ENCODE peak calls at places on chromosomes 4 and X, in five cellular contexts. M, E, R, X and F are unnamed samples.

GRCh38 chr4:114924311-114924710 is 189.1 kb downstream of the NDST4 start:
- DNase-seq in E (no peak), M (no peak), R (no peak), X (no peak), F (no peak)

GRCh38 chr4:87521757-87522374 is 7.3 kb downstream of the SPARCL1 start:
- DNase-seq in M (no peak), X (no peak), R (peak; percentile 21), E (peak; percentile 48), F (no peak)

GRCh38 chr4:41757521-41758156 is 9.1 kb upstream of the PHOX2B start:
- DNase-seq in E (peak; percentile 6), M (no peak), X (no peak), R (no peak), F (no peak)

GRCh38 chrX:42276982-42277690 is 353.8 kb upstream of the CASK start:
- DNase-seq in X (no peak), E (no peak), R (no peak), M (no peak), F (no peak)

GRCh38 chr4:17811078-17811603 is 362 bp downstream of the NCAPG start:
- DNase-seq in E (no peak), X (no peak), M (peak; percentile 15), R (no peak), F (peak; percentile 19)

GRCh38 chr4:45741897-45742296 is 382.0 kb downstream of the GABRG1 start:
- DNase-seq in R (no peak), M (no peak), X (no peak), E (peak; percentile 0), F (no peak)

GRCh38 chrX:72137846-72138455 is 6.2 kb upstream of the RTL5 start:
- DNase-seq in R (peak; percentile 91), E (no peak), M (no peak), X (no peak), F (no peak)

GRCh38 chrX:54043084-54043483 is 1.2 kb downstream of the PHF8 start:
- DNase-seq in R (no peak), X (no peak), M (no peak), E (no peak), F (no peak)

GRCh38 chr4:93203708-93204107 is 624.8 kb upstream of the ATOH1 start:
- DNase-seq in M (no peak), X (no peak), R (no peak), E (peak; percentile 2), F (no peak)

GRCh38 chrX:140157611-140158010 is 192.3 kb upstream of the CXorf66 start:
- DNase-seq in X (no peak), R (no peak), E (peak; percentile 53), M (no peak), F (no peak)

GRCh38 chr4:13207224-13207623 is 276.9 kb downstream of the RAB28 start:
- DNase-seq in E (no peak), X (no peak), M (no peak), R (no peak), F (no peak)

GRCh38 chr4:54063224-54063623 is 1.2 kb downstream of the CHIC2 start:
- DNase-seq in R (no peak), X (no peak), E (peak; percentile 72), M (no peak), F (no peak)

GRCh38 chrX:155215443-155216178 is 649 bp upstream of the VBP1 start:
- DNase-seq in E (peak; percentile 0), X (no peak), M (no peak), R (no peak), F (no peak)

GRCh38 chr4:98939892-98940298 is 11.0 kb upstream of the EIF4E start:
- DNase-seq in R (no peak), E (peak; percentile 86), M (no peak), X (no peak), F (no peak)

GRCh38 chrX:15863944-15864491 is 9.4 kb upstream of the AP1S2 start:
- DNase-seq in E (no peak), X (no peak), M (no peak), R (no peak), F (no peak)

GRCh38 chrX:34778961-34779360 is 121.9 kb upstream of the TMEM47 start:
- DNase-seq in E (peak; percentile 24), X (no peak), M (no peak), R (no peak), F (no peak)

GRCh38 chrX:150473371-150473770 is 95.0 kb upstream of the MTM1 start:
- DNase-seq in E (no peak), X (no peak), M (no peak), R (no peak), F (no peak)

GRCh38 chr4:6134612-6135220 is 65.6 kb downstream of the JAKMIP1 start:
- DNase-seq in M (no peak), E (no peak), X (no peak), R (no peak), F (no peak)

GRCh38 chr4:63717384-63717783 is 691.9 kb downstream of the TECRL start:
- DNase-seq in E (peak; percentile 48), R (no peak), X (no peak), M (no peak), F (no peak)

GRCh38 chr4:53818112-53818511 is 226.8 kb upstream of the LNX1 start:
- DNase-seq in M (no peak), E (no peak), X (peak; percentile 19), R (no peak), F (no peak)

GRCh38 chr4:156977435-156978160 is 6.0 kb upstream of the PDGFC start:
- DNase-seq in E (peak; percentile 81), M (no peak), X (no peak), R (no peak), F (no peak)

GRCh38 chr4:54971474-54971950 is 153.9 kb downstream of the KDR start:
- DNase-seq in E (peak; percentile 73), R (peak; percentile 28), X (no peak), M (no peak), F (no peak)

GRCh38 chrX:105190252-105190853 is 30.1 kb downstream of the TEX13A start:
- DNase-seq in R (peak; percentile 22), X (peak; percentile 29), E (peak; percentile 43), M (peak; percentile 3), F (no peak)